ENCODE peak calls at places on chromosome 14, in five cellular contexts. G, Z, K, X and F are unnamed samples.

GRCh38 chr14:59897757-59898383 is 22.1 kb upstream of the LRRC9 start:
- DNase-seq in G (no peak), Z (peak; percentile 6), K (peak; percentile 9), X (no peak), F (no peak)

GRCh38 chr14:92397140-92397815 is 74.3 kb downstream of the SLC24A4 start:
- DNase-seq in G (no peak), Z (peak; percentile 74), K (no peak), X (no peak), F (peak; percentile 80)

GRCh38 chr14:58770501-58770982 is 132.8 kb downstream of the DACT1 start:
- DNase-seq in G (no peak), Z (no peak), K (no peak), X (no peak), F (no peak)

GRCh38 chr14:102891556-102891955 is 30.9 kb upstream of the AMN start:
- DNase-seq in G (no peak), Z (peak; percentile 50), K (no peak), X (no peak), F (no peak)

GRCh38 chr14:99586761-99587462 is 17.1 kb downstream of the CCDC85C start:
- DNase-seq in G (no peak), Z (no peak), K (no peak), X (no peak), F (no peak)

GRCh38 chr14:79419571-79420327 is 791.6 kb downstream of the DIO2 start:
- DNase-seq in G (no peak), Z (no peak), K (no peak), X (no peak), F (no peak)

GRCh38 chr14:71168564-71168963 is 261.3 kb downstream of the PCNX1 start:
- DNase-seq in G (no peak), Z (no peak), K (no peak), X (no peak), F (no peak)

GRCh38 chr14:23056257-23056955 is 914 bp downstream of the CDH24 start:
- DNase-seq in G (peak; percentile 75), Z (peak; percentile 53), K (peak; percentile 75), X (no peak), F (peak; percentile 74)

GRCh38 chr14:100677152-100677924 is 49.4 kb upstream of the DLK1 start:
- DNase-seq in G (peak; percentile 57), Z (no peak), K (no peak), X (peak; percentile 87), F (no peak)

GRCh38 chr14:30681752-30682355 is 59.7 kb downstream of the SCFD1 start:
- DNase-seq in G (no peak), Z (no peak), K (peak; percentile 31), X (no peak), F (no peak)

GRCh38 chr14:54893151-54893760 is 9.4 kb downstream of the GCH1 start:
- DNase-seq in G (no peak), Z (peak; percentile 55), K (peak; percentile 45), X (no peak), F (no peak)

GRCh38 chr14:69154779-69155178 is 1.9 kb upstream of the DCAF5 start:
- DNase-seq in G (no peak), Z (peak; percentile 41), K (peak; percentile 18), X (peak; percentile 15), F (no peak)

DNA sequence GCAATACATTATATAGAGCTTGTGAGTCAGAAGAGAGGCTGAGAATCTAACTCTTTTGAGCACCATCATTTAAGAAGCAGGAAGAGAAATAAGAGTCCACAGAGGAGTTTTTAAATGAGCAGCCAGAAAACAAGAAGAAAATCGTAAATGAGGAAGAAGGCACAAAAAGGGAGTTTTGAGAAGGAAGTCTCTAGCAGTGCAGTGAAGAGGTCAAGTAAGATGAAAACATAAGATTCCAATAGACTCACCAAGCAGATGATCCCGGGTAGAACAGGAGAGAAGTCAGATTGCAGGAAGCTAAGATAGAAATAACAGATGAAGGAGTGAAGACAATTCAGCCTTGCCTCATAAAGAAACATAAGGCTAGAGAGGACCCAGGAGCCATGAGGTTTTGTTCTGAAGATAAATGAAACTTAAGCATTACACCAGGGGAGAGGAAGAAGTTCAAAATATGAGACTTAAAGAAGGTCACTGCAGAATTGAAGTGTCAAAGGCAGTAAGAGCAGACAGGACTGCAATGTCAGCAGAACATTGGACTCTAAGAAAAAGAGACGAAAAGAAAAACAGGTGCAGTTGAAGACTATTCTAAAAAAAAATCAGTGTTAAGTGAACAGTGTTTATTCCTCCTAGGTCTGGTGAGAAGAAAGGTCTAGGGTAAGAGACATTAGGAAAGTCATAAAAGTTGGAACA is 229.0 kb downstream of the SEC23A start:
- DNase-seq in G (no peak), Z (no peak), K (no peak), X (no peak), F (no peak)
- H3K4me1 ChIP-seq in G (peaks cover 6% of the 10 kb centered on the region), Z (no peaks in the 10 kb centered on the region), K (no peaks in the 10 kb centered on the region), X (no peaks in the 10 kb centered on the region), F (peaks cover 14% of the 10 kb centered on the region)

GRCh38 chr14:95536036-95536577 is 1.3 kb downstream of the GLRX5 start:
- DNase-seq in G (no peak), Z (no peak), K (no peak), X (no peak), F (no peak)

GRCh38 chr14:95533391-95533821 is 1.4 kb upstream of the GLRX5 start:
- DNase-seq in G (no peak), Z (peak; percentile 61), K (peak; percentile 31), X (peak; percentile 5), F (no peak)

GRCh38 chr14:95534299-95535225 is at the start of gene GLRX5:
- DNase-seq in G (peak; percentile 99), Z (peak; percentile 100), K (peak; percentile 100), X (peak; percentile 99), F (peak; percentile 97)

GRCh38 chr14:95535226-95536021 is 574 bp downstream of the GLRX5 start:
- DNase-seq in G (no peak), Z (no peak), K (peak; percentile 31), X (no peak), F (no peak)

DNA sequence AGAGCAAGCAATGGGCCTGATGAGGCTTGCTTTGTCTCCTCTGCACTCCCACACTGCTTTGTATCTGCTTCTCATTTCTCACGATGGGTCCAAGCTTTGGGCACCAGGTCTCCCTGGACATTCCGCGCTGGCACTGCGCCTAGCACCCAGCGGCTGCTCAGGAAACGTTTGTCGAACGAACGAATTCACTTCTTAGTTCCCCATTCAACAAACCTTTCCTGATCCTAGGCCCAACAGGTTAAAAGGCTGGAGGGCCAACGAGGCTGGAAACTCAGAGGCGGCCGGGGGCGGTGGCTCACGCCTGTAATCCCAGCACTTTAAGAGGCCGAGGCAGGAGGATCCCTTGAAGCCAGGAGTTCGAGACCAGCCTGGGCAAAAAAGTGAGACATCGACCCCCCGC is 1.0 kb upstream of the GLRX5 start:
- DNase-seq in G (no peak), Z (no peak), K (no peak), X (peak; percentile 17), F (no peak)
- H3K4me1 ChIP-seq in G (peaks cover 72% of the 10 kb centered on the region), Z (peaks cover 14% of the 10 kb centered on the region), K (peaks cover 58% of the 10 kb centered on the region), X (peaks cover 20% of the 10 kb centered on the region), F (peaks cover 64% of the 10 kb centered on the region)

GRCh38 chr14:20486700-20487401 is 17.6 kb downstream of the PNP start:
- DNase-seq in G (no peak), Z (no peak), K (no peak), X (no peak), F (no peak)

GRCh38 chr14:20478915-20479314 is 9.7 kb downstream of the PNP start:
- DNase-seq in G (no peak), Z (no peak), K (no peak), X (no peak), F (no peak)

GRCh38 chr14:20485900-20486299 is 16.7 kb downstream of the PNP start:
- DNase-seq in G (no peak), Z (no peak), K (no peak), X (no peak), F (no peak)

GRCh38 chr14:20487402-20487742 is 18.0 kb upstream of the RNASE10 start:
- DNase-seq in G (no peak), Z (no peak), K (no peak), X (no peak), F (no peak)

GRCh38 chr14:20482382-20482781 is 13.2 kb downstream of the PNP start:
- DNase-seq in G (no peak), Z (no peak), K (no peak), X (no peak), F (no peak)
- H3K4me1 ChIP-seq in G (peaks cover 9% of the 10 kb centered on the region), Z (no peaks in the 10 kb centered on the region), K (peaks cover 18% of the 10 kb centered on the region), X (no peaks in the 10 kb centered on the region), F (peaks cover 16% of the 10 kb centered on the region)

GRCh38 chr14:104926619-104927431 is 2.1 kb downstream of the PLD4 start:
- DNase-seq in G (no peak), Z (no peak), K (no peak), X (no peak), F (no peak)
- H3K4me1 ChIP-seq in G (peaks cover 3% of the 10 kb centered on the region), Z (no peaks in the 10 kb centered on the region), K (no peaks in the 10 kb centered on the region), X (peaks cover 1% of the 10 kb centered on the region), F (peaks cover 1% of the 10 kb centered on the region)